ENCODE peak calls at places on chromosomes 2 and 18, in seven cellular contexts. Z is tibial nerve, J is A549, M is H1, S is ovary, B is sigmoid colon, Y is suprapubic skin. L is an unnamed sample.

GRCh38 chr18:49094979-49095632 is 144.3 kb upstream of the SMAD7 start:
- DNase-seq in S (no peak), Z (peak; percentile 15), J (peak; percentile 4), B (no peak), Y (no peak), M (no peak), L (no peak)

GRCh38 chr2:167929461-167929860 is 317.9 kb downstream of the STK39 start:
- DNase-seq in B (no peak), Z (no peak), J (no peak), Y (no peak), M (no peak), S (no peak), L (no peak)

GRCh38 chr2:150107816-150108215 is 379.7 kb downstream of the RND3 start:
- DNase-seq in B (no peak), J (no peak), M (no peak), Z (no peak), Y (no peak), S (no peak), L (no peak)

GRCh38 chr2:153946036-153946435 is 74.3 kb downstream of the GALNT13 start:
- DNase-seq in M (no peak), Z (no peak), J (no peak), S (no peak), B (no peak), Y (no peak), L (no peak)

GRCh38 chr2:37287966-37288365 is 36.7 kb downstream of the PRKD3 start:
- DNase-seq in S (no peak), B (no peak), J (peak; percentile 40), M (no peak), Z (no peak), Y (no peak), L (peak; percentile 21)

GRCh38 chr2:99507964-99508818 is 18.4 kb upstream of the REV1 start:
- DNase-seq in S (no peak), Z (no peak), Y (no peak), J (no peak), B (no peak), M (no peak), L (no peak)

GRCh38 chr2:218470454-218470853 is 51.5 kb downstream of the VIL1 start:
- DNase-seq in M (no peak), J (no peak), B (no peak), Y (no peak), S (no peak), Z (no peak), L (no peak)

GRCh38 chr2:131092409-131093065 is 723 bp downstream of the FAM168B start:
- DNase-seq in B (no peak), J (peak; percentile 17), Y (no peak), Z (no peak), S (no peak), M (no peak), L (no peak)

GRCh38 chr18:55228191-55228590 is 268.9 kb upstream of the CCDC68 start:
- DNase-seq in S (no peak), M (no peak), B (no peak), Y (no peak), J (peak; percentile 36), Z (no peak), L (no peak)

GRCh38 chr2:226508005-226508404 is 291.6 kb downstream of the IRS1 start:
- DNase-seq in Y (no peak), Z (no peak), S (no peak), B (no peak), M (no peak), J (no peak), L (no peak)

GRCh38 chr2:172996387-172996961 is 79.2 kb upstream of the MAP3K20 start:
- DNase-seq in S (no peak), B (no peak), J (peak; percentile 42), Z (no peak), Y (no peak), M (no peak), L (no peak)

GRCh38 chr2:64128943-64129391 is 15.3 kb downstream of the PELI1 start:
- DNase-seq in S (no peak), B (no peak), Z (no peak), M (no peak), Y (no peak), J (no peak), L (peak; percentile 52)

GRCh38 chr18:29979884-29980283 is 1062.7 kb downstream of the DSC3 start:
- DNase-seq in Y (no peak), J (no peak), B (no peak), M (no peak), S (no peak), Z (no peak), L (no peak)

GRCh38 chr2:146124741-146125140 is 1604.8 kb upstream of the ZEB2 start:
- DNase-seq in B (no peak), J (no peak), Y (no peak), M (no peak), Z (no peak), S (no peak), L (no peak)

GRCh38 chr2:110735366-110735765 is 3.0 kb downstream of the ACOXL start:
- DNase-seq in S (no peak), M (no peak), Z (no peak), Y (no peak), B (no peak), J (peak; percentile 19), L (no peak)

GRCh38 chr2:220219371-220219770 is 591.9 kb downstream of the SLC4A3 start:
- DNase-seq in Z (no peak), S (no peak), B (no peak), Y (no peak), J (no peak), M (no peak), L (no peak)

GRCh38 chr2:102765061-102765460 is 3.2 kb downstream of the TMEM182 start:
- DNase-seq in Y (no peak), S (no peak), M (no peak), Z (no peak), J (no peak), B (no peak), L (no peak)

GRCh38 chr18:26865557-26865956 is at the start of gene AQP4:
- DNase-seq in B (no peak), M (no peak), J (no peak), S (no peak), Z (no peak), Y (no peak), L (no peak)

GRCh38 chr18:13558132-13558531 is 168.2 kb downstream of the FAM210A start:
- DNase-seq in B (no peak), Y (no peak), J (peak; percentile 36), S (no peak), Z (no peak), M (peak; percentile 34), L (peak; percentile 52)

GRCh38 chr2:99858951-99859596 is 283.3 kb downstream of the AFF3 start:
- DNase-seq in J (no peak), M (no peak), Z (no peak), B (no peak), S (no peak), Y (no peak), L (no peak)

GRCh38 chr2:170966648-170967396 is 37.8 kb downstream of the GORASP2 start:
- DNase-seq in Y (no peak), M (no peak), S (no peak), J (peak; percentile 61), Z (no peak), B (no peak), L (peak; percentile 53)

GRCh38 chr2:220046507-220046906 is 419.1 kb downstream of the SLC4A3 start:
- DNase-seq in J (no peak), S (no peak), M (no peak), Y (no peak), B (no peak), Z (no peak), L (no peak)

GRCh38 chr2:42464631-42465030 is 29.2 kb downstream of the KCNG3 start:
- DNase-seq in Y (no peak), M (no peak), S (no peak), J (no peak), Z (no peak), B (no peak), L (no peak)

GRCh38 chr2:226795281-226796011 is 4.2 kb downstream of the IRS1 start:
- DNase-seq in S (peak; percentile 32), Z (no peak), M (no peak), B (peak; percentile 77), Y (peak; percentile 66), J (no peak), L (no peak)

GRCh38 chr2:56582570-56582969 is 398.8 kb downstream of the CCDC85A start:
- DNase-seq in Z (no peak), S (no peak), Y (no peak), B (no peak), M (no peak), J (no peak), L (no peak)

GRCh38 chr2:56583796-56584313 is 400.1 kb downstream of the CCDC85A start:
- DNase-seq in B (no peak), S (no peak), J (no peak), Y (no peak), M (no peak), Z (no peak), L (no peak)

GRCh38 chr2:56576001-56576400 is 392.2 kb downstream of the CCDC85A start:
- DNase-seq in Z (no peak), S (no peak), M (no peak), B (no peak), J (no peak), Y (no peak), L (no peak)

DNA sequence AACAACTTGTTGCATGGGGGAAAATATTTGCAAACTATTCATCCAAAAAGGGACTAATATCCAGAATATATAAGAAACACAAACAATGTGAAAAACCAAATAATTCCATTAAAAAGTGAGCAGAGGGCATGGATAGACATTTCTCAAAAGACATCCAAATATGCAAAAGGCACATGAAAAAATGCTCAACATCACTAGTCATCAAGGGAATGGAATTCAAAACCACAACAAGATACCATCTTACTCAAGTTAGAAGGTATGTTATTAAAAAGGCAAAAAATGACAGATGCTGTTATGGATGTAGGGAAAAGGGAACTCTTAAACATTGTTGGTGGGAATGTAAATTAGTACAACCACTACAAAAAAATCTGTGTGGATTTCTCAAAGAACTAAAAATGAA is 396.5 kb downstream of the CCDC85A start:
- DNase-seq in S (no peak), J (no peak), M (no peak), Y (no peak), B (no peak), Z (no peak), L (no peak)
- TF ChIP-seq EP300 in S (no peak), J (no peak), M (no peak), Y (no peak), B (no peak), Z (no peak), L (no peak)

GRCh38 chr2:9373047-9373446 is 50.3 kb downstream of the ITGB1BP1 start:
- DNase-seq in Z (no peak), B (no peak), J (no peak), Y (peak; percentile 51), S (no peak), M (no peak), L (no peak)
- TF ChIP-seq EP300 in Z (no peak), B (no peak), J (no peak), Y (no peak), S (no peak), M (no peak), L (no peak)

GRCh38 chr18:51383711-51384110 is 186.2 kb upstream of the MEX3C start:
- DNase-seq in B (no peak), M (no peak), Z (no peak), S (no peak), J (no peak), Y (no peak), L (no peak)
- TF ChIP-seq EP300 in B (no peak), M (no peak), Z (no peak), S (no peak), J (no peak), Y (no peak), L (no peak)

DNA sequence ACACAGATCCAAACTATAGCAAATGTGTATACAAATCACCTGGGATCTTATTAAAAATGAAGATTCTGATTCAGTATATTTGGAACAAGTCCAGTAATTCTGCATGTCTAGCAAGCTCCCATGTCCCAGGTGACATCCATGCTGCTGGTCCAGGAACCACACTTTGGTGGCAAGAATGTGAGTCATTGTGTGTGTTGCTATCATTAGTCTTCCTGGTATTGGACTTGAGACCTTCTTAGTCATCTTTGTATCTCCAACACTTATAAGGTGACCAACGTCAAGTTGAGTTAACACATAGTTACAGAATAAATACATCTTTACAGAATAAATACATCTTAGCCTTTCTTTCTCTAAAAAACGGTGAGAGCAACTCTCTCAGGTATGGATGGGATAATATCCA is 107.9 kb upstream of the NDUFV2 start:
- DNase-seq in B (no peak), Z (no peak), Y (no peak), J (peak; percentile 38), S (no peak), M (no peak), L (no peak)
- TF ChIP-seq EP300 in B (no peak), Z (no peak), Y (no peak), J (no peak), S (no peak), M (no peak), L (no peak)